ENCODE peak calls at places on chromosomes 12 and 14, in four cellular contexts. E is testis, J is breast epithelium, V is body of pancreas. T is an unnamed sample.

GRCh38 chr12:89353188-89353822 is 1.0 kb upstream of the DUSP6 start:
- DNase-seq in E (peak; percentile 57), J (peak; percentile 74), V (peak; percentile 82), T (no peak)

GRCh38 chr14:50344116-50344775 is 32.1 kb downstream of the DMAC2L start:
- DNase-seq in E (no peak), J (no peak), V (no peak), T (no peak)

GRCh38 chr14:35287481-35288013 is 4.6 kb upstream of the PSMA6 start:
- DNase-seq in E (no peak), J (no peak), V (no peak), T (no peak)

GRCh38 chr12:1859643-1860042 is 39.3 kb downstream of the LRTM2 start:
- DNase-seq in E (no peak), J (no peak), V (no peak), T (no peak)

GRCh38 chr12:83168756-83169155 is 482.1 kb downstream of the TMTC2 start:
- DNase-seq in E (no peak), J (no peak), V (no peak), T (no peak)

GRCh38 chr12:55965941-55966407 is at the start of gene PMEL:
- DNase-seq in E (no peak), J (no peak), V (no peak), T (no peak)

GRCh38 chr14:31388687-31389413 is 31.5 kb downstream of the HEATR5A start:
- DNase-seq in E (peak; percentile 26), J (no peak), V (no peak), T (no peak)

GRCh38 chr14:54593860-54594259 is 26.9 kb downstream of the SAMD4A start:
- DNase-seq in E (no peak), J (no peak), V (no peak), T (no peak)

GRCh38 chr14:102622262-102622885 is 29.9 kb downstream of the RCOR1 start:
- DNase-seq in E (peak; percentile 40), J (no peak), V (no peak), T (no peak)

GRCh38 chr12:116319851-116320621 is 42.5 kb upstream of the MED13L start:
- DNase-seq in E (peak; percentile 78), J (no peak), V (peak; percentile 14), T (no peak)

GRCh38 chr12:41943671-41944070 is 201.0 kb downstream of the GXYLT1 start:
- DNase-seq in E (no peak), J (no peak), V (no peak), T (no peak)

GRCh38 chr12:2359725-2360629 is 307.2 kb downstream of the CACNA1C start:
- DNase-seq in E (no peak), J (no peak), V (no peak), T (no peak)

GRCh38 chr14:26138764-26139445 is 458.9 kb downstream of the NOVA1 start:
- DNase-seq in E (no peak), J (no peak), V (no peak), T (no peak)

GRCh38 chr12:1205512-1206060 is 214.6 kb downstream of the ERC1 start:
- DNase-seq in E (no peak), J (no peak), V (no peak), T (no peak)

GRCh38 chr14:95850429-95850828 is 26.2 kb upstream of the TUNAR start:
- DNase-seq in E (no peak), J (no peak), V (no peak), T (no peak)

GRCh38 chr12:31599053-31599452 is 8.1 kb upstream of the DENND5B start:
- DNase-seq in E (no peak), J (no peak), V (no peak), T (no peak)

GRCh38 chr14:104665663-104666522 is 23.5 kb upstream of the INF2 start:
- DNase-seq in E (peak; percentile 92), J (no peak), V (peak; percentile 58), T (no peak)

GRCh38 chr14:88825078-88825458 is 617 bp downstream of the TTC8 start:
- DNase-seq in E (no peak), J (no peak), V (no peak), T (no peak)

GRCh38 chr12:106750524-106750923 is 24.0 kb upstream of the RIC8B start:
- DNase-seq in E (no peak), J (no peak), V (no peak), T (no peak)

GRCh38 chr12:46269429-46270241 is 792 bp upstream of the SLC38A1 start:
- DNase-seq in E (peak; percentile 30), J (no peak), V (no peak), T (no peak)

GRCh38 chr14:103803661-103804060 is 43.7 kb downstream of the PPP1R13B start:
- DNase-seq in E (no peak), J (no peak), V (no peak), T (no peak)

GRCh38 chr12:63894132-63894531 is 49.6 kb downstream of the SRGAP1 start:
- DNase-seq in E (no peak), J (no peak), V (no peak), T (no peak)

GRCh38 chr14:104865631-104866441 is 768 bp downstream of the CEP170B start:
- DNase-seq in E (peak; percentile 69), J (no peak), V (peak; percentile 66), T (no peak)

GRCh38 chr14:55851961-55852360 is 266.2 kb upstream of the PELI2 start:
- DNase-seq in E (no peak), J (no peak), V (no peak), T (no peak)

GRCh38 chr12:117069926-117070900 is 29.0 kb downstream of the TESC start:
- DNase-seq in E (no peak), J (no peak), V (no peak), T (no peak)

GRCh38 chr12:45234134-45234865 is 18.4 kb downstream of the ANO6 start:
- DNase-seq in E (no peak), J (no peak), V (no peak), T (no peak)

DNA sequence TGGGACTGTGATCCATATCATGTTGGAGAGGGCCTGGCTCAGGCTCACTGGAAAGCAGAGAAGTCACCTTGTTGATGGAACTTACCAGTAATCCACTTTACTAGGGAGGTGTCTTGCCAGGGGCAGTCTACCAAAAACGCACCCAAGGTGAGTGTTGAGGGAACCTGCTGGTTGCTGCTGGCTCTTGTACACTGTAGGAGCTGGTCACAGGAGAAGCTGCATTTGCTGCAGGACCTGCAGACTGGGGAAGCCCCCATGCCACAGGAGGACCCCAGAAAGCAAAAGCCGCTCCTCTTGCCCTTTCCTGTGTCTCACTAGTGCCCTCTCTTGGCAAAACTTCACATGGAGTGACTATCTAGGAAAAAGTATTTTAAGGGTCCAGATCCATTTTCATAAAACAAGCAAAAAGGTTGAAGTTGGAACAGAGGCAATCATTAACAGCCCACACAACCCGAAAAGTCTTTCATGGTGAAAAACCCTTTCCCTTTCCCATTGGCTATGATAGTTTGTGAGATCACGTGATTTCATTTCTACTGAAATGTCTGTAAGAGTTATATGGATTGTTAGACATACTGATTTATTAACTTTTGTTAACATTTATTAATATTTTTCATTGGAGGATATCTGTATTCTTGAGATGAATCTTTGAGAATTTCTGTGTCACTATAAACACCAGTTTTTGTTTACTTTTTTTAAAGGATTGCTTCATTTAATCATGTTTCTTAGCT is 59.2 kb downstream of the RASSF8 start:
- DNase-seq in E (peak; percentile 32), J (no peak), V (peak; percentile 22), T (no peak)
- TF ChIP-seq CTCF in E (peak; percentile 43), J (peak; percentile 26), V (peak; percentile 39), T (peak; percentile 60)

GRCh38 chr12:80196419-80196818 is 97.1 kb downstream of the OTOGL start:
- DNase-seq in E (no peak), J (no peak), V (no peak), T (no peak)

GRCh38 chr12:80201908-80202307 is 102.6 kb downstream of the OTOGL start:
- DNase-seq in E (no peak), J (no peak), V (no peak), T (no peak)

GRCh38 chr12:80195143-80195726 is 95.9 kb downstream of the OTOGL start:
- DNase-seq in E (peak; percentile 50), J (no peak), V (no peak), T (no peak)

GRCh38 chr12:80195737-80196136 is 96.4 kb downstream of the OTOGL start:
- DNase-seq in E (no peak), J (no peak), V (no peak), T (no peak)

GRCh38 chr12:80200414-80200813 is 101.1 kb downstream of the OTOGL start:
- DNase-seq in E (no peak), J (no peak), V (no peak), T (no peak)
- TF ChIP-seq CTCF in E (no peak), J (no peak), V (no peak), T (no peak)

GRCh38 chr14:77376771-77377501 is at the start of the genes SAMD15 and TMED8:
- DNase-seq in E (peak; percentile 92), J (peak; percentile 76), V (peak; percentile 78), T (peak; percentile 70)
- TF ChIP-seq CTCF in E (peak; percentile 28), J (peak; percentile 45), V (peak; percentile 23), T (peak; percentile 5)

DNA sequence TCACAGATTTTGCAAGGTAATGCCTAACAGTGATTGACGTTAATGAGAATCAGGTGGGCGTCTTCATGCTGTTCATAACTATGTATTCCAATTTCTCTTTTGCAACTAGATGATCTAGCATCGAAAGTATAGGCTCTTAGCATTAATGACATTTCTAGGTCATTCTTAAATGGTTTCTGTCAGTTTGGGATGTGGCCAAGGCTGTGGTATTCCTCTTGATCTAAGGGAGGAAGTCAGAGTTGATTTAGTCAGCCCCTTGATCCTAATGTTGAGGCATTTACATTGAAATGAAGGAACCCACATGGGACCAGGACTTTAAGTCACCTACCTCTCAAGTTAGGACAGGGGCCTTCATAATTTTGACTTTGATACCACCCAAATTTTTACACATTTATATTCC is 448.1 kb downstream of the NPAS3 start:
- DNase-seq in E (no peak), J (no peak), V (no peak), T (no peak)
- TF ChIP-seq CTCF in E (no peak), J (no peak), V (no peak), T (no peak)

DNA sequence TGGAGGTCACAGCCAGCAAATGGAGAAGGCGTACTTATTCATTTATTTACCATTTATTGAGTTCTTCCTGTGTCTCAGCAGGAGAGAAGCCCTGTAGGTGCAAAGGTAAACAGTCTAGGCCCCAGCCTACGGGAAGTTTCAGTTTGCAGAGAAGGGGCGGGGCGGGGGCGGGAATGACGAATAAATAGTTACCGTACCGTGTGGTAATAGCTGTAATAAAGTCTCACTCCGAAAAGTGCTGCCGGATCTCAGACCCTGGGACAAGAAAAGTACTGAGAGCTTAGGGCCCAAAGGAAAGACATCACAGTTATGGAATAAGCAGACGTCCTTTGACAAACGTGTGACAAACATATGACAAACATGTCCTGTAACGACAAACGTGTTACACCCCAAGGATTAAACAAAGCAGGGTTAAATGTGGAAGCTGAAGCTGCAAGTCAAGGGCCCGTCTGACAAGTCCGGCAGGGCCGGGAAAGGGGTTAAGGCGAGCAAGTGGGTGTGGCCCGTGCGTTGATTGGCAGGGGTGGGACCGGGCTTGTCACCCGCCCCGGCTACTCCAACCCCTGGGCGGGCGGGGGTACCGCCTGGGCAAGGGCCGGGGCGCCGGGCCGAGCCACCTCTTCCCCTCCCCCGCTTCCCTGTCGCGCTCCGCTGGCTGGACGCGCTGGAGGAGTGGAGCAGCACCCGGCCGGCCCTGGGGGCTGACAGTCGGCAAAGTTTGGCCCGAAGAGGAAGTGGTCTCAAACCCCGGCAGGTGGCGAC is at the start of gene LRP10:
- DNase-seq in E (peak; percentile 96), J (peak; percentile 94), V (peak; percentile 93), T (no peak)
- TF ChIP-seq CTCF in E (no peak), J (no peak), V (no peak), T (no peak)